ENCODE peak calls at places on chromosomes 12 and 14, in four cellular contexts. G, W, C and M are unnamed samples.

GRCh38 chr12:52494518-52494917 is 1.5 kb upstream of the KRT6A start:
- DNase-seq in G (peak; percentile 16), W (no peak), C (no peak), M (peak; percentile 27)

GRCh38 chr12:1811281-1811947 is 9.0 kb upstream of the LRTM2 start:
- DNase-seq in G (no peak), W (no peak), C (peak; percentile 32), M (no peak)

GRCh38 chr12:3496964-3497363 is 6.0 kb downstream of the PRMT8 start:
- DNase-seq in G (peak; percentile 74), W (peak; percentile 61), C (no peak), M (no peak)

GRCh38 chr14:95679148-95679547 is 7.1 kb upstream of the TCL1B start:
- DNase-seq in G (no peak), W (no peak), C (no peak), M (no peak)

GRCh38 chr12:32270818-32271710 is 128.3 kb upstream of the FGD4 start:
- DNase-seq in G (peak; percentile 49), W (no peak), C (peak; percentile 36), M (no peak)

GRCh38 chr12:122730215-122731014 is at the start of gene HCAR1:
- DNase-seq in G (no peak), W (no peak), C (peak; percentile 55), M (no peak)

GRCh38 chr14:104143071-104143470 is 4.7 kb downstream of the KIF26A start:
- DNase-seq in G (no peak), W (no peak), C (no peak), M (no peak)

GRCh38 chr12:123897221-123897620 is 75.4 kb downstream of the CCDC92 start:
- DNase-seq in G (no peak), W (no peak), C (peak; percentile 80), M (no peak)

GRCh38 chr12:53571295-53571694 is 54.9 kb downstream of the ATF7 start:
- DNase-seq in G (no peak), W (no peak), C (no peak), M (no peak)

GRCh38 chr14:73741386-73741875 is 27.2 kb upstream of the PNMA1 start:
- DNase-seq in G (peak; percentile 71), W (no peak), C (peak; percentile 78), M (peak; percentile 52)

GRCh38 chr14:31241450-31242114 is 34.0 kb upstream of the HECTD1 start:
- DNase-seq in G (no peak), W (no peak), C (peak; percentile 8), M (no peak)

GRCh38 chr14:56996721-56997399 is 186.6 kb upstream of the OTX2 start:
- DNase-seq in G (no peak), W (no peak), C (no peak), M (no peak)

GRCh38 chr14:104657114-104657524 is 32.3 kb upstream of the INF2 start:
- DNase-seq in G (no peak), W (peak; percentile 96), C (no peak), M (no peak)

GRCh38 chr12:105226219-105226618 is 9.8 kb downstream of the APPL2 start:
- DNase-seq in G (peak; percentile 9), W (no peak), C (peak; percentile 92), M (peak; percentile 74)

GRCh38 chr14:76267322-76268012 is 108.5 kb upstream of the ESRRB start:
- DNase-seq in G (peak; percentile 80), W (no peak), C (peak; percentile 39), M (peak; percentile 36)

GRCh38 chr12:128019996-128020544 is 246.9 kb upstream of the TMEM132C start:
- DNase-seq in G (no peak), W (no peak), C (no peak), M (no peak)
- H3K4me3 ChIP-seq in G (no peak overlapping the region), W (no peak overlapping the region), C (no peak overlapping the region), M (no peak overlapping the region)

GRCh38 chr12:71160585-71160984 is 2.8 kb upstream of the TSPAN8 start:
- DNase-seq in G (no peak), W (no peak), C (no peak), M (no peak)

GRCh38 chr12:71157601-71158233 is at the start of gene TSPAN8:
- DNase-seq in G (no peak), W (no peak), C (no peak), M (peak; percentile 30)

GRCh38 chr12:71161575-71161974 is 3.8 kb upstream of the TSPAN8 start:
- DNase-seq in G (no peak), W (no peak), C (no peak), M (no peak)

GRCh38 chr12:71159260-71159659 is 1.5 kb upstream of the TSPAN8 start:
- DNase-seq in G (no peak), W (no peak), C (no peak), M (no peak)

DNA sequence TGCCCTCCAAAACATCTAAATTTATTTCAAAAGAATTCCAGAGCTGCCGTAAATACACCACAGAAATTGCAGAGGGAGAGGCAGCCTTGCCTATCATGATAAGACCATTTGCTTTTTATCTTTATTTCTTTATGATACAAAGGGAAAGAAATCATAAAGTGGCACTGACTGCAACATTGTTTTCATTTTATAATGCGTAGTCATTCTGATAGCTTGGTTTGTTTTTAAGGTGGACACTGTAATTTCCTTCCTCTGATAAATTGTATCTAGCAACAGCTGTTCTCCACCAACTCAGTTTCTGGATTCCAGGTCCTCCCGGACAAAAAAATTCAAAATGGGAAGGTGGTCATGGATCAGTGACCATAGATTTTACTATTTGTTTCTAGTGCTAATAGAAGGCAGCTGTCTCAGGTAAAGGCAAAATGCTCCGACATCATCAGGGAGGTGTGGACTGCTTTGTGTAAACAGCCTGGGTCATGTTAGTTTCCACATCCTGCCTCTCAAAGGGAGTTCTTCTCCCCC is 623 bp upstream of the TSPAN8 start:
- DNase-seq in G (no peak), W (no peak), C (no peak), M (no peak)
- H3K4me3 ChIP-seq in G (no peak overlapping the region), W (no peak overlapping the region), C (no peak overlapping the region), M (peak overlapping the region; percentile 53)

DNA sequence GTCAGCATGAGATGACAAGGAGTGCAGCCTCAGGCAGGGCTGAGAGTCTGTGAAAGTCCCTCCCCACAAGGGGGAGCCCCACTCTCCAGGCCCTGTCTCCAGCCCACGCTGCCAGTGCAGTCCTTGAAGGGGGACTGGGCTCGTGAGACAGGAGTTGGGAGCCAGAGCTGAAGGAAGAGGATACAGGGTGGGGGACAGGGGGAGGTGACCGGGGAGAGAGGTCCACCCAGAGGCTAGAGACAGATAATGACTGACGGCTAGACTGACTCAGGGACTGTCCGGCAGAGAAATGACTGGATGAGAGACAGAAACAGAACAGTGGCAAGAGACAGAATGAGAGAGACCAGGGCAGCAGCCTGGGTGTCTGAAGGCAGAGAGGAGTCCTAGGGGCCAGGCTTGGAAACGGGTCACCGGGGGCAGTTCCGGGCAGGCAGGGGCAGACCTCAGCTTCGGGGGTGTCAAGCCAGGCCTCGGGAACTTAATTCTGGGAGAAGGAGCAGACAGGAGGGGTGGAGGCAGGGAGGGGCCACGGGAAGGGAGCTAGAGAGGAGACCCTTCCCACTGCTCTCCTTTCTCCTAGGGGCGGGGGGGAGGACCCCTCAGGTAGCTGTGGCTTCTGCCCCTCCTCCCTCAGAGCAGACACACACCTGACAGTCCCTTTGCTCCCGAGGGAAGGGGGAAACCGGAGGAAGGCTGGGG is 914 bp downstream of the CDH24 start:
- DNase-seq in G (peak; percentile 87), W (peak; percentile 92), C (peak; percentile 59), M (peak; percentile 29)
- H3K4me3 ChIP-seq in G (peak overlapping the region; percentile 86), W (no peak overlapping the region), C (peak overlapping the region; percentile 55), M (no peak overlapping the region)

GRCh38 chr14:71232506-71232905 is 325.2 kb downstream of the PCNX1 start:
- DNase-seq in G (no peak), W (no peak), C (no peak), M (no peak)
- H3K4me3 ChIP-seq in G (no peak overlapping the region), W (no peak overlapping the region), C (no peak overlapping the region), M (no peak overlapping the region)